ENCODE peak calls at places on chromosomes 12 and 14, in seven cellular contexts. U is left ventricle myocardium inferior, I is fibroblast of lung, E is A549, O is esophagus squamous epithelium, Y is astrocyte, R is A673. K is an unnamed sample. For H3K9me3, the result is how much of the 10 kb centered on the place peaks cover.

GRCh38 chr12:55742719-55743130 is at the start of gene GDF11:
- DNase-seq in U (peak), I (peak), E (peak), O (no peak), Y (peak), R (peak), K (peak)

GRCh38 chr14:24155100-24155499 is 6.0 kb upstream of the IRF9 start:
- DNase-seq in U (no peak), I (no peak), E (no peak), O (no peak), Y (no peak), R (no peak), K (no peak)

GRCh38 chr12:57011438-57012424 is 4.6 kb downstream of the TAC3 start:
- DNase-seq in U (no peak), I (no peak), E (no peak), O (no peak), Y (no peak), R (no peak), K (no peak)

GRCh38 chr12:21433525-21433924 is 3.9 kb upstream of the PYROXD1 start:
- DNase-seq in U (no peak), I (no peak), E (no peak), O (no peak), Y (no peak), R (no peak), K (no peak)

GRCh38 chr14:102760485-102761193 is 16.6 kb upstream of the TRAF3 start:
- DNase-seq in U (no peak), I (no peak), E (no peak), O (no peak), Y (no peak), R (no peak), K (no peak)

GRCh38 chr12:40145896-40146295 is 40.0 kb upstream of the SLC2A13 start:
- DNase-seq in U (no peak), I (no peak), E (no peak), O (no peak), Y (no peak), R (no peak), K (no peak)

GRCh38 chr14:52313493-52313881 is 625 bp upstream of the PTGER2 start:
- DNase-seq in U (no peak), I (peak), E (no peak), O (no peak), Y (peak), R (no peak), K (no peak)

GRCh38 chr12:18864900-18865561 is 127.1 kb downstream of the CAPZA3 start:
- DNase-seq in U (no peak), I (peak), E (no peak), O (no peak), Y (peak), R (no peak), K (peak)

GRCh38 chr14:55136868-55137785 is 8.1 kb downstream of the LGALS3 start:
- DNase-seq in U (peak), I (peak), E (no peak), O (no peak), Y (peak), R (no peak), K (no peak)

GRCh38 chr12:96383991-96384390 is 16.2 kb downstream of the CDK17 start:
- DNase-seq in U (no peak), I (no peak), E (no peak), O (no peak), Y (peak), R (no peak), K (no peak)

GRCh38 chr12:69027411-69027811 is 94.4 kb upstream of the CPM start:
- DNase-seq in U (no peak), I (peak), E (no peak), O (no peak), Y (peak), R (no peak), K (peak)

GRCh38 chr12:92414383-92415065 is 268.9 kb upstream of the BTG1 start:
- DNase-seq in U (no peak), I (peak), E (no peak), O (no peak), Y (no peak), R (no peak), K (no peak)

GRCh38 chr12:75979181-75979580 is 52.4 kb downstream of the PHLDA1 start:
- DNase-seq in U (no peak), I (no peak), E (peak), O (no peak), Y (peak), R (peak), K (peak)

GRCh38 chr12:53042607-53043454 is 7.0 kb upstream of the TNS2 start:
- DNase-seq in U (no peak), I (no peak), E (no peak), O (no peak), Y (no peak), R (no peak), K (no peak)

GRCh38 chr14:40119321-40119720 is 687.1 kb upstream of the FBXO33 start:
- DNase-seq in U (no peak), I (no peak), E (no peak), O (no peak), Y (peak), R (no peak), K (peak)

GRCh38 chr12:71236133-71236660 is 78.4 kb upstream of the TSPAN8 start:
- DNase-seq in U (no peak), I (no peak), E (no peak), O (no peak), Y (no peak), R (no peak), K (no peak)

GRCh38 chr12:55842681-55843429 is at the start of gene MMP19:
- DNase-seq in U (no peak), I (peak), E (peak), O (no peak), Y (peak), R (peak), K (peak)

GRCh38 chr14:29584992-29585391 is 342.7 kb downstream of the PRKD1 start:
- DNase-seq in U (peak), I (peak), E (peak), O (no peak), Y (peak), R (no peak), K (peak)

GRCh38 chr14:22249775-22250174 is 339.2 kb downstream of the DAD1 start:
- DNase-seq in U (no peak), I (no peak), E (no peak), O (no peak), Y (no peak), R (no peak), K (no peak)

GRCh38 chr12:93894391-93895095 is 217.4 kb downstream of the CRADD start:
- DNase-seq in U (peak), I (peak), E (no peak), O (no peak), Y (peak), R (peak), K (no peak)

GRCh38 chr12:115611477-115611876 is 666.0 kb downstream of the MED13L start:
- DNase-seq in U (peak), I (no peak), E (no peak), O (no peak), Y (no peak), R (no peak), K (no peak)

GRCh38 chr12:85626031-85626781 is 210.0 kb downstream of the RASSF9 start:
- DNase-seq in U (no peak), I (peak), E (peak), O (no peak), Y (peak), R (peak), K (peak)

GRCh38 chr12:9648701-9649531 is 20.6 kb upstream of the CLEC2D start:
- DNase-seq in U (no peak), I (no peak), E (no peak), O (no peak), Y (no peak), R (no peak), K (no peak)

GRCh38 chr14:54881761-54882401 is 20.7 kb downstream of the GCH1 start:
- DNase-seq in U (no peak), I (peak), E (no peak), O (no peak), Y (no peak), R (no peak), K (no peak)

GRCh38 chr12:40559865-40560264 is 132.4 kb upstream of the CNTN1 start:
- DNase-seq in U (no peak), I (no peak), E (no peak), O (no peak), Y (no peak), R (no peak), K (no peak)

GRCh38 chr12:1189163-1189562 is 198.1 kb downstream of the ERC1 start:
- DNase-seq in U (no peak), I (no peak), E (peak), O (no peak), Y (no peak), R (no peak), K (peak)

GRCh38 chr14:34368971-34369665 is 92.9 kb downstream of the SPTSSA start:
- DNase-seq in U (no peak), I (no peak), E (no peak), O (no peak), Y (no peak), R (no peak), K (no peak)

GRCh38 chr14:68199465-68200145 is 380.0 kb downstream of the RAD51B start:
- DNase-seq in U (peak), I (no peak), E (no peak), O (no peak), Y (peak), R (peak), K (no peak)

GRCh38 chr12:69331482-69331845 is 16.7 kb upstream of the LYZ start:
- DNase-seq in U (no peak), I (peak), E (no peak), O (no peak), Y (no peak), R (no peak), K (no peak)

GRCh38 chr14:23005451-23005850 is 4.5 kb downstream of the C14orf93 start:
- DNase-seq in U (no peak), I (no peak), E (no peak), O (no peak), Y (no peak), R (no peak), K (no peak)

DNA sequence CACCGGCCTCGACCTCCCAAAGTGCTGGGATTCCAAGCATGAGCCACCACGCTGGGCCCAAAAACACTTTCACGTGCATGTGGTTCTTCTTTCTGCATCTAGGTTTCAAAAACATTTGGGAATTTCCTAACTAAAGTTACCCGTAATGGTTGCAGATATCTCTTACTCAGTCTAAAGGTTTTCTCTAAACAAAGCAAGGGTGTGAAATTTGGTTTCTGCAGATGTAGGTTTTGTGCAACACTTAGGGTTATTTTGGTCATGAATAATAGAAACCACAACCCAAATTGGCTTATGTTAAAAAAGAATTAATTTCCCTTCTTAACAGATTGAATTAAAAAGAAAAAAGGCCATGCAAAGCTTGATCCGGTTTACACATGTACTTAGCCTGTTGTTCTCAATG is 491.4 kb upstream of the FLRT2 start:
- DNase-seq in U (no peak), I (no peak), E (no peak), O (no peak), Y (no peak), R (peak), K (no peak)
- H3K9me3 ChIP-seq in U (under half), I (under half), E (under half), O (under half), Y (under half), R (under half), K (under half)

DNA sequence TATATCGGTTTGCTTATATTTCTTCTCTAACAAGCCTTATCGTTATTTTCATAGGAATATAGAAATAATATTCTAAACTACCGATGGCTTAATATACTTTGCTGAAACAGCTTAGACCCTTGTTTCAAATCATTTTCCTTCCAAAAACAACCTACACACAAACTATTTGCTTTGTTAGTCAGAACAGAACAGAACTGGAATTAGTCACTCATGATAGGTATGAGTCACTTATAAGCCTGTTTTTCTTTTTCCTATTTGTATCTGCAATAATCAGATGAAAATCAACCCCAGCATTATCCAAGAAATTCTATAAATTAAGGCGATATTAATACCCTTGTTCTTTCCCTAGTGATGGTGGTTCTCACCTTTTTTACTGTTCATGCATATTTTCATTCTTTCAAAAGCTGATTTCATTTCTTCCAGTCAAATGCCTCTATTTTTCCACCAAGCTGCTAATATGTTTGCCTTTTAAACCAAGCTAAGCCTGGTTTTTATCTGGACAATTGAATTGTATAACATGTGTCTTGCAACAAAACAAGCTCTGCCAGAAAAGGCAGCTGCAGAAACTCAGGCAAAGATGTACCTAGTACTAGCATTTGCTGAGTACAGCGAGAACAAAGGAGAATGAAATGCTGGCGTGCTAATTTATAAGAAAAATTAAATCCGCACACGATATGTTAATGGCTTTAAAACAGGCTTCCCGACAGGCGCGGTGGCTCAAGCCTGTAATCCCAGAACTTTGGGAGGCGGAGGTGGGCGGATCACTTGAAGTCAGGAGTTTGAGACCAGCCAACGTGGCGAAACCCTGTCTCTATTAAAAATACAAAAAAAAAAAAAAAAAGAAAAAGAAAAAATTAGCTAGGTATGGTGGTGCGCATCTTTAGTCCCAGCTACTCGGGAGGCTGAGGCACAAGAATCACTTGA is 1418.2 kb downstream of the AACS start:
- DNase-seq in U (no peak), I (peak), E (no peak), O (no peak), Y (peak), R (peak), K (peak)
- H3K27ac ChIP-seq in U (no peak), I (no peak), E (no peak), O (peak), Y (peak), R (peak), K (peak)

GRCh38 chr14:48382961-48383360 is 707.6 kb upstream of the MDGA2 start:
- DNase-seq in U (no peak), I (no peak), E (no peak), O (no peak), Y (no peak), R (no peak), K (no peak)
- H3K9me3 ChIP-seq in U (under half), I (under half), E (under half), O (under half), Y (under half), R (under half), K (under half)

DNA sequence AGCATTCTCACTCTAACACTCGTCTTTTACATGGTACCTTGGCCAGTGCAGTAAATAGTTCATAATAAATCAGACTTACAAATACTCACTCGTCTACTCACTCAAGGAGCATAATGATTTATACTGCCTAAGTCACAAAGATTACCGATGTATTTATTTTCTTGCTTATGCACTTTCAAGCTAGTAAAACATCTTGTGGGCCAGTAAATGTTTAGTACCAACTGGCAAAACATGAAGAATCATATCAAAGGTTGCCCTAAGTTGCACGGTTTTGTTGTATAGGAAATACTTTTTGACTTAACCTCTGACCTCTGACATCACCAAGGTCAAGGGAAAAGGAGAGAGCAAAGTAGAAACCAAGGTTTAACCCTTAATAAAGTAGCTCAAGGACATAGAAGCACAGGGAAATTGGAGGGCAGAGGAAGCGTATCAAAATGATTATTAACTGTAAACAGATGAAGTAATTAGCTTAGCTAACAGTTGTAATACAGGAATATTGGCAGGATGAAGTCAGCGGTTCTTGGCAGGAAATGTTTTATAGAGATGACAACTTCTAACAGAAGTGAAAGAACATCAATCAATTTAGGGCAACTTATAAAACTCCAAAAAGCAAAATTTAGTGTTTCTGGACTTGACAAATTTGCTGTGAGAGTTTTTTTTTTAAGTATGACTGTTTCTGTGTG is 131.9 kb downstream of the HMGA2 start:
- DNase-seq in U (no peak), I (peak), E (no peak), O (no peak), Y (no peak), R (peak), K (no peak)
- H3K27ac ChIP-seq in U (no peak), I (peak), E (no peak), O (peak), Y (no peak), R (peak), K (peak)

GRCh38 chr14:31745741-31746140 is 184.5 kb downstream of the NUBPL start:
- DNase-seq in U (no peak), I (no peak), E (peak), O (no peak), Y (no peak), R (peak), K (no peak)
- H3K9me3 ChIP-seq in U (half or more), I (under half), E (under half), O (under half), Y (under half), R (under half), K (under half)

K was measured in PC-3.